ENCODE peak calls at places on chromosomes 3 and 15, in eight cellular contexts. One of them, this sample, is unnamed.

GRCh38 chr3:15260531-15260930 is 54.5 kb downstream of the CAPN7 start:
- DNase-seq in astrocyte: no peak
- DNase-seq in Calu3: no peak
- DNase-seq in lower leg skin: no peak
- DNase-seq in neural crest cell: no peak
- DNase-seq in fibroblast of lung: no peak
- DNase-seq in pancreas: no peak
- DNase-seq in activated CD8-positive, alpha-beta T cell treated with anti-CD3 and anti-CD28 coated beads for 36 hours: no peak
- DNase-seq in this sample: no peak

GRCh38 chr3:72836409-72836808 is 11.8 kb downstream of the SHQ1 start:
- DNase-seq in Calu3: no peak
- DNase-seq in fibroblast of lung: no peak
- DNase-seq in astrocyte: no peak
- DNase-seq in neural crest cell: no peak
- DNase-seq in lower leg skin: no peak
- DNase-seq in pancreas: no peak
- DNase-seq in activated CD8-positive, alpha-beta T cell treated with anti-CD3 and anti-CD28 coated beads for 36 hours: no peak
- DNase-seq in this sample: no peak

GRCh38 chr3:132161608-132162007 is 126.8 kb upstream of the CPNE4 start:
- DNase-seq in astrocyte: no peak
- DNase-seq in Calu3: no peak
- DNase-seq in activated CD8-positive, alpha-beta T cell treated with anti-CD3 and anti-CD28 coated beads for 36 hours: no peak
- DNase-seq in pancreas: no peak
- DNase-seq in fibroblast of lung: no peak
- DNase-seq in lower leg skin: no peak
- DNase-seq in neural crest cell: no peak
- DNase-seq in this sample: no peak

GRCh38 chr3:155870945-155871745 is 695 bp downstream of the GMPS start:
- DNase-seq in Calu3: peak
- DNase-seq in lower leg skin: peak
- DNase-seq in activated CD8-positive, alpha-beta T cell treated with anti-CD3 and anti-CD28 coated beads for 36 hours: peak
- DNase-seq in neural crest cell: peak
- DNase-seq in fibroblast of lung: no peak
- DNase-seq in astrocyte: no peak
- DNase-seq in pancreas: peak
- DNase-seq in this sample: peak

GRCh38 chr15:68718468-68718867 is 102.2 kb downstream of the ANP32A start:
- DNase-seq in astrocyte: no peak
- DNase-seq in Calu3: no peak
- DNase-seq in activated CD8-positive, alpha-beta T cell treated with anti-CD3 and anti-CD28 coated beads for 36 hours: no peak
- DNase-seq in pancreas: no peak
- DNase-seq in lower leg skin: no peak
- DNase-seq in neural crest cell: no peak
- DNase-seq in fibroblast of lung: no peak
- DNase-seq in this sample: no peak

GRCh38 chr15:59866642-59867041 is 137.5 kb upstream of the FOXB1 start:
- DNase-seq in Calu3: no peak
- DNase-seq in pancreas: no peak
- DNase-seq in fibroblast of lung: no peak
- DNase-seq in astrocyte: no peak
- DNase-seq in activated CD8-positive, alpha-beta T cell treated with anti-CD3 and anti-CD28 coated beads for 36 hours: no peak
- DNase-seq in neural crest cell: no peak
- DNase-seq in lower leg skin: no peak
- DNase-seq in this sample: no peak

GRCh38 chr15:91950631-91951384 is 97.3 kb downstream of the SLCO3A1 start:
- DNase-seq in activated CD8-positive, alpha-beta T cell treated with anti-CD3 and anti-CD28 coated beads for 36 hours: no peak
- DNase-seq in Calu3: no peak
- DNase-seq in astrocyte: peak
- DNase-seq in fibroblast of lung: peak
- DNase-seq in lower leg skin: no peak
- DNase-seq in pancreas: no peak
- DNase-seq in neural crest cell: no peak
- DNase-seq in this sample: no peak

GRCh38 chr3:193490580-193490979 is 64.1 kb downstream of the ATP13A4 start:
- DNase-seq in lower leg skin: no peak
- DNase-seq in neural crest cell: no peak
- DNase-seq in pancreas: no peak
- DNase-seq in activated CD8-positive, alpha-beta T cell treated with anti-CD3 and anti-CD28 coated beads for 36 hours: no peak
- DNase-seq in Calu3: no peak
- DNase-seq in fibroblast of lung: no peak
- DNase-seq in astrocyte: no peak
- DNase-seq in this sample: no peak

GRCh38 chr3:179885950-179886349 is 150.8 kb downstream of the PEX5L start:
- DNase-seq in activated CD8-positive, alpha-beta T cell treated with anti-CD3 and anti-CD28 coated beads for 36 hours: no peak
- DNase-seq in astrocyte: no peak
- DNase-seq in pancreas: no peak
- DNase-seq in fibroblast of lung: no peak
- DNase-seq in Calu3: no peak
- DNase-seq in lower leg skin: no peak
- DNase-seq in neural crest cell: no peak
- DNase-seq in this sample: no peak

GRCh38 chr3:180961087-180961486 is 28.4 kb downstream of the DNAJC19 start:
- DNase-seq in activated CD8-positive, alpha-beta T cell treated with anti-CD3 and anti-CD28 coated beads for 36 hours: no peak
- DNase-seq in Calu3: no peak
- DNase-seq in astrocyte: no peak
- DNase-seq in lower leg skin: no peak
- DNase-seq in fibroblast of lung: no peak
- DNase-seq in pancreas: no peak
- DNase-seq in neural crest cell: no peak
- DNase-seq in this sample: no peak

GRCh38 chr3:121418182-121418581 is 127.6 kb downstream of the POLQ start:
- DNase-seq in astrocyte: no peak
- DNase-seq in activated CD8-positive, alpha-beta T cell treated with anti-CD3 and anti-CD28 coated beads for 36 hours: no peak
- DNase-seq in lower leg skin: no peak
- DNase-seq in neural crest cell: no peak
- DNase-seq in pancreas: no peak
- DNase-seq in fibroblast of lung: no peak
- DNase-seq in Calu3: no peak
- DNase-seq in this sample: no peak

GRCh38 chr15:25742008-25742407 is 121.1 kb downstream of the ATP10A start:
- DNase-seq in lower leg skin: no peak
- DNase-seq in activated CD8-positive, alpha-beta T cell treated with anti-CD3 and anti-CD28 coated beads for 36 hours: no peak
- DNase-seq in astrocyte: no peak
- DNase-seq in Calu3: no peak
- DNase-seq in neural crest cell: peak
- DNase-seq in pancreas: no peak
- DNase-seq in fibroblast of lung: no peak
- DNase-seq in this sample: no peak

GRCh38 chr3:27360113-27361078 is 8.8 kb downstream of the NEK10 start:
- DNase-seq in lower leg skin: no peak
- DNase-seq in activated CD8-positive, alpha-beta T cell treated with anti-CD3 and anti-CD28 coated beads for 36 hours: no peak
- DNase-seq in pancreas: no peak
- DNase-seq in neural crest cell: no peak
- DNase-seq in astrocyte: peak
- DNase-seq in fibroblast of lung: peak
- DNase-seq in Calu3: peak
- DNase-seq in this sample: no peak

GRCh38 chr15:84797212-84797611 is 19.9 kb upstream of the ALPK3 start:
- DNase-seq in astrocyte: peak
- DNase-seq in fibroblast of lung: peak
- DNase-seq in neural crest cell: no peak
- DNase-seq in pancreas: no peak
- DNase-seq in lower leg skin: no peak
- DNase-seq in activated CD8-positive, alpha-beta T cell treated with anti-CD3 and anti-CD28 coated beads for 36 hours: no peak
- DNase-seq in Calu3: no peak
- DNase-seq in this sample: no peak

GRCh38 chr15:77985931-77986480 is 91.5 kb downstream of the TBC1D2B start:
- DNase-seq in fibroblast of lung: no peak
- DNase-seq in activated CD8-positive, alpha-beta T cell treated with anti-CD3 and anti-CD28 coated beads for 36 hours: no peak
- DNase-seq in Calu3: no peak
- DNase-seq in astrocyte: no peak
- DNase-seq in lower leg skin: no peak
- DNase-seq in pancreas: peak
- DNase-seq in neural crest cell: no peak
- DNase-seq in this sample: peak

GRCh38 chr15:36887214-36888017 is 212.9 kb downstream of the MEIS2 start:
- DNase-seq in pancreas: no peak
- DNase-seq in lower leg skin: no peak
- DNase-seq in fibroblast of lung: no peak
- DNase-seq in astrocyte: peak
- DNase-seq in Calu3: peak
- DNase-seq in neural crest cell: peak
- DNase-seq in activated CD8-positive, alpha-beta T cell treated with anti-CD3 and anti-CD28 coated beads for 36 hours: no peak
- DNase-seq in this sample: no peak

GRCh38 chr15:94666553-94666952 is 435.2 kb downstream of the MCTP2 start:
- DNase-seq in astrocyte: no peak
- DNase-seq in fibroblast of lung: no peak
- DNase-seq in activated CD8-positive, alpha-beta T cell treated with anti-CD3 and anti-CD28 coated beads for 36 hours: no peak
- DNase-seq in neural crest cell: no peak
- DNase-seq in pancreas: no peak
- DNase-seq in lower leg skin: no peak
- DNase-seq in Calu3: no peak
- DNase-seq in this sample: no peak
- TF ChIP-seq CTCF in astrocyte: no peak
- TF ChIP-seq CTCF in fibroblast of lung: no peak
- TF ChIP-seq CTCF in activated CD8-positive, alpha-beta T cell treated with anti-CD3 and anti-CD28 coated beads for 36 hours: no peak
- TF ChIP-seq CTCF in neural crest cell: no peak
- TF ChIP-seq CTCF in pancreas: no peak
- TF ChIP-seq CTCF in lower leg skin: no peak
- TF ChIP-seq CTCF in Calu3: no peak
- TF ChIP-seq CTCF in this sample: no peak

DNA sequence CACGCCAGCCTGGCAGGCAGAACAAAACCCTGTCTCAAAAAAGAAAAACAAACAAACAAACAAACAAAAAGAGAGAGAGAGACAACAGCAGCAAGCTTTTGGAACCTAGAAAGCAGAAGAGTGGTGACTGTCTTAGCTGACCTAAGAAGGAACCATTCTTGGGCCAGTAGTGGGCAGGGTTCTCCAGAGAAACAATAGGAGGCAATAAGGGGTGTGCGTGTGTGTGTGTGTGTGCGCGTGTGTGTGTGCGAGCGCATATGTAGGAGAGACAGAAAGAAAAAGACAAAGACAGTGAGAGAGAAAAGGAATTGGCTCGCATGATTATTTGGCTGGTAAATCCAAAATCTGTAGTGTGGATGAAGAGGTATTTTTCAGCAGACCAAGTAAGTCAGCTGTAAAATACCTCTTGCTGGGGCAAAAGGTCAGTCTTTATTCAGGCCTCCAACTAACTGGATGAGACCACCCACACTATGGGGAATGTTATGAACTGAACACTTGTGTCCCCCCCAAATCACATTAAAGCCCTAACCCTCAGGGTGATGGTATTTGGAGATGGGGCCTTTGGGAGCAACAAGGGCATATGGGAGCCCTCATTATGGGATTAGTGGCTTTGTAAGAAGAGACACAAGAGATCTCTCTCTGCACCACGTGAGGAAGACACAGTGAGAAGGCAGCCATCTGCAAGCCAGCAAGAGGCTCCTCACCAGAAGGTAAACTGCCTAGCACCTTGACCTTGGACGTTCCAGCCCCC is 15.1 kb upstream of the BLM start:
- DNase-seq in Calu3: no peak
- DNase-seq in astrocyte: no peak
- DNase-seq in lower leg skin: no peak
- DNase-seq in activated CD8-positive, alpha-beta T cell treated with anti-CD3 and anti-CD28 coated beads for 36 hours: peak
- DNase-seq in neural crest cell: no peak
- DNase-seq in pancreas: no peak
- DNase-seq in fibroblast of lung: peak
- DNase-seq in this sample: peak
- TF ChIP-seq CTCF in Calu3: no peak
- TF ChIP-seq CTCF in astrocyte: no peak
- TF ChIP-seq CTCF in lower leg skin: no peak
- TF ChIP-seq CTCF in activated CD8-positive, alpha-beta T cell treated with anti-CD3 and anti-CD28 coated beads for 36 hours: no peak
- TF ChIP-seq CTCF in neural crest cell: no peak
- TF ChIP-seq CTCF in pancreas: no peak
- TF ChIP-seq CTCF in fibroblast of lung: no peak
- TF ChIP-seq CTCF in this sample: no peak

GRCh38 chr15:61829514-61829889 is 230.7 kb downstream of the VPS13C start:
- DNase-seq in lower leg skin: no peak
- DNase-seq in astrocyte: no peak
- DNase-seq in activated CD8-positive, alpha-beta T cell treated with anti-CD3 and anti-CD28 coated beads for 36 hours: no peak
- DNase-seq in neural crest cell: no peak
- DNase-seq in pancreas: no peak
- DNase-seq in fibroblast of lung: no peak
- DNase-seq in Calu3: no peak
- DNase-seq in this sample: no peak
- TF ChIP-seq CTCF in lower leg skin: no peak
- TF ChIP-seq CTCF in astrocyte: no peak
- TF ChIP-seq CTCF in activated CD8-positive, alpha-beta T cell treated with anti-CD3 and anti-CD28 coated beads for 36 hours: no peak
- TF ChIP-seq CTCF in neural crest cell: no peak
- TF ChIP-seq CTCF in pancreas: no peak
- TF ChIP-seq CTCF in fibroblast of lung: no peak
- TF ChIP-seq CTCF in Calu3: no peak
- TF ChIP-seq CTCF in this sample: no peak

GRCh38 chr3:161415506-161416231 is 44.4 kb upstream of the SPTSSB start:
- DNase-seq in pancreas: peak
- DNase-seq in astrocyte: peak
- DNase-seq in activated CD8-positive, alpha-beta T cell treated with anti-CD3 and anti-CD28 coated beads for 36 hours: no peak
- DNase-seq in fibroblast of lung: peak
- DNase-seq in Calu3: peak
- DNase-seq in lower leg skin: no peak
- DNase-seq in neural crest cell: no peak
- DNase-seq in this sample: no peak

GRCh38 chr3:161412117-161412516 is 40.8 kb upstream of the SPTSSB start:
- DNase-seq in activated CD8-positive, alpha-beta T cell treated with anti-CD3 and anti-CD28 coated beads for 36 hours: no peak
- DNase-seq in fibroblast of lung: no peak
- DNase-seq in pancreas: no peak
- DNase-seq in astrocyte: no peak
- DNase-seq in Calu3: peak
- DNase-seq in lower leg skin: no peak
- DNase-seq in neural crest cell: no peak
- DNase-seq in this sample: no peak

GRCh38 chr3:161413855-161414210 is 42.5 kb upstream of the SPTSSB start:
- DNase-seq in neural crest cell: no peak
- DNase-seq in pancreas: no peak
- DNase-seq in lower leg skin: no peak
- DNase-seq in astrocyte: no peak
- DNase-seq in Calu3: no peak
- DNase-seq in fibroblast of lung: no peak
- DNase-seq in activated CD8-positive, alpha-beta T cell treated with anti-CD3 and anti-CD28 coated beads for 36 hours: no peak
- DNase-seq in this sample: no peak

GRCh38 chr3:161414907-161415306 is 43.6 kb upstream of the SPTSSB start:
- DNase-seq in pancreas: no peak
- DNase-seq in fibroblast of lung: no peak
- DNase-seq in lower leg skin: no peak
- DNase-seq in activated CD8-positive, alpha-beta T cell treated with anti-CD3 and anti-CD28 coated beads for 36 hours: no peak
- DNase-seq in neural crest cell: no peak
- DNase-seq in Calu3: no peak
- DNase-seq in astrocyte: no peak
- DNase-seq in this sample: no peak

DNA sequence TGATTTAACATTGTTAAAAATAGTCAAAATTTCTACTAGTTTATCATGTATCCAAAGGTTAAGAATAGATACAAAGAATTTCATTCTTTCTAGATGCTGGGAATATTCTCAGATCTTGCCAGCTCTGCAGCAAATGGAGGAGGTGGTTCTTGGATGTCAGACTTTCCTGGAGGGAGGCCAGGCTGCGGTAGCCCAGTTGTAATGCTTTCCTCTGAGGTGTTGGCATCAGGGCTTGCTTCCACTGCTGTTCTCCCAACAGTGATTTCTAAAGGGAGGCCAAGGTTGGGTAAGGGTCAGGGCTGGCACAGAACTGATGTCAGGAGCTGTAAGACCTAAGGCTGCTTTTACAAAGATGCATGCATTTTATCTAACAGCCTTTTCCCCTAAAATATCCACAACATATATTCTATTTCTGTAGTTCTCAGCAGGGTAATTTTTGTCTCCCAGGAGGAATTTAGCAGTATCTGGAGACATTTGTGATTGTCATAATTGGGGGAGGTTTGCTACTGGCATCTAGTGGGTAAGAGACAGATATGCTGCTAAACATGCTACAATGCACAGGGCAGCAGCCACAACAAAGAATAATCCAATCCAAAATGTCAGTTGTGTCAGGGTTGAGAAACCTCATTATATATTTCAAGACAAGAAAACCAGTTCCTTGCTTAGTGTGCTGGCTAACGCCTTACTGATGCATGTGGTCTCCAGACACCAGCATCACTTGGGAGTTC is 42.0 kb upstream of the SPTSSB start:
- DNase-seq in Calu3: no peak
- DNase-seq in lower leg skin: no peak
- DNase-seq in astrocyte: peak
- DNase-seq in pancreas: peak
- DNase-seq in fibroblast of lung: peak
- DNase-seq in activated CD8-positive, alpha-beta T cell treated with anti-CD3 and anti-CD28 coated beads for 36 hours: no peak
- DNase-seq in neural crest cell: no peak
- DNase-seq in this sample: no peak
- TF ChIP-seq CTCF in Calu3: no peak
- TF ChIP-seq CTCF in lower leg skin: no peak
- TF ChIP-seq CTCF in astrocyte: no peak
- TF ChIP-seq CTCF in pancreas: no peak
- TF ChIP-seq CTCF in fibroblast of lung: no peak
- TF ChIP-seq CTCF in activated CD8-positive, alpha-beta T cell treated with anti-CD3 and anti-CD28 coated beads for 36 hours: no peak
- TF ChIP-seq CTCF in neural crest cell: no peak
- TF ChIP-seq CTCF in this sample: no peak

This sample was measured in endothelial cell.